ENCODE peak calls at places on chromosomes 4 and X, in eight cellular contexts. W, A, X, Y, J, O, N and I are unnamed samples.

GRCh38 chrX:134676440-134676839 is 18.2 kb upstream of the PLAC1 start:
- DNase-seq in J (no peak), X (no peak), O (no peak), A (no peak), N (no peak), W (peak; percentile 16), Y (peak; percentile 78), I (peak; percentile 73)

GRCh38 chr4:156976147-156976546 is 4.5 kb upstream of the PDGFC start:
- DNase-seq in X (no peak), N (no peak), O (no peak), Y (peak; percentile 53), A (no peak), J (no peak), W (no peak), I (peak; percentile 13)

GRCh38 chr4:75243570-75243969 is 270.6 kb downstream of the RCHY1 start:
- DNase-seq in A (no peak), J (no peak), X (no peak), N (no peak), W (peak; percentile 11), Y (no peak), O (no peak), I (no peak)

GRCh38 chr4:183571350-183572076 is 66.7 kb downstream of the ING2 start:
- DNase-seq in N (no peak), O (peak; percentile 37), A (no peak), Y (peak; percentile 15), X (no peak), W (peak; percentile 82), J (peak; percentile 27), I (no peak)

GRCh38 chr4:185921583-185922555 is 109.9 kb upstream of the SORBS2 start:
- DNase-seq in J (no peak), Y (no peak), N (no peak), A (no peak), O (no peak), X (no peak), W (peak; percentile 19), I (no peak)

GRCh38 chrX:73765776-73766465 is 202.9 kb downstream of the CHIC1 start:
- DNase-seq in X (peak; percentile 33), Y (no peak), A (peak; percentile 17), J (no peak), W (no peak), N (no peak), O (no peak), I (no peak)

GRCh38 chr4:108834787-108835384 is 72.0 kb upstream of the ETNPPL start:
- DNase-seq in O (peak; percentile 66), W (peak; percentile 53), N (peak; percentile 4), A (peak; percentile 62), J (peak; percentile 16), X (peak; percentile 48), Y (peak; percentile 55), I (no peak)

GRCh38 chr4:13543648-13544555 is at the start of gene NKX3-2:
- DNase-seq in O (peak; percentile 70), Y (peak; percentile 25), N (no peak), W (peak; percentile 56), X (no peak), A (no peak), J (peak; percentile 73), I (no peak)

GRCh38 chr4:173056708-173057107 is 111.9 kb upstream of the GALNT7 start:
- DNase-seq in X (no peak), W (no peak), O (no peak), J (no peak), N (no peak), A (no peak), Y (no peak), I (no peak)

GRCh38 chr4:155615054-155615887 is 51.4 kb upstream of the GUCY1A1 start:
- DNase-seq in A (no peak), X (no peak), O (no peak), N (no peak), J (no peak), Y (no peak), W (no peak), I (no peak)

GRCh38 chr4:155614111-155614762 is 52.4 kb upstream of the GUCY1A1 start:
- DNase-seq in J (no peak), A (no peak), W (no peak), O (no peak), N (no peak), Y (no peak), X (no peak), I (no peak)

GRCh38 chr4:155618183-155618838 is 48.3 kb upstream of the GUCY1A1 start:
- DNase-seq in A (no peak), O (no peak), X (no peak), J (no peak), Y (no peak), N (no peak), W (no peak), I (no peak)

GRCh38 chr4:155617312-155617711 is 49.3 kb upstream of the GUCY1A1 start:
- DNase-seq in J (no peak), A (no peak), Y (no peak), W (no peak), O (no peak), X (no peak), N (no peak), I (no peak)

DNA sequence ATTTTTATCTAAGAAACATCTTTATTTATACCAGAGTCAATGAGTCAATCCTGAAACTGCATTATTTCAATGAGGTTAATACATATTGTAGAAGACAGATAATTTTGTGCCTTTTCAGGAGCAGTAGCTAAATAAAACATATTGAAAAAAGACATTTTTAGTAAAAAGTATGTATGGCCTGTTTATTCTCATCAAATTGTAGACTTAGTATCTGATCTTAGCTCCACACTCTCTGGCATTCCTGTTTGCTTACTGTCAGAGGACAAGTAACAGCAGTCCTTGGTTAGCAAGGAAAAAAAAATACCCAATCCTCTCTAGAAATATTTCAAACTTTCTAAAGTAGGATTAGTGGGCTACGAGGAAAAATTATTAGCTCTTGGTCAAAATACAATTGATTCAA is 50.5 kb upstream of the GUCY1A1 start:
- DNase-seq in Y (no peak), O (no peak), X (no peak), J (no peak), A (no peak), N (no peak), W (no peak), I (no peak)
- H3K9me2 ChIP-seq in Y (no peaks in the 10 kb centered on the region), O (no peaks in the 10 kb centered on the region), X (no peaks in the 10 kb centered on the region), J (no peaks in the 10 kb centered on the region), A (no peaks in the 10 kb centered on the region), N (no peaks in the 10 kb centered on the region), W (no peaks in the 10 kb centered on the region), I (no peaks in the 10 kb centered on the region)

GRCh38 chrX:80806557-80806956 is 3.1 kb downstream of the BRWD3 start:
- DNase-seq in X (no peak), J (no peak), N (no peak), Y (no peak), O (no peak), A (no peak), W (no peak), I (no peak)
- H3K27ac ChIP-seq in X (peak overlapping the region; percentile 66), J (no peak overlapping the region), N (no peak overlapping the region), Y (no peak overlapping the region), O (no peak overlapping the region), A (no peak overlapping the region), W (no peak overlapping the region), I (no peak overlapping the region)

DNA sequence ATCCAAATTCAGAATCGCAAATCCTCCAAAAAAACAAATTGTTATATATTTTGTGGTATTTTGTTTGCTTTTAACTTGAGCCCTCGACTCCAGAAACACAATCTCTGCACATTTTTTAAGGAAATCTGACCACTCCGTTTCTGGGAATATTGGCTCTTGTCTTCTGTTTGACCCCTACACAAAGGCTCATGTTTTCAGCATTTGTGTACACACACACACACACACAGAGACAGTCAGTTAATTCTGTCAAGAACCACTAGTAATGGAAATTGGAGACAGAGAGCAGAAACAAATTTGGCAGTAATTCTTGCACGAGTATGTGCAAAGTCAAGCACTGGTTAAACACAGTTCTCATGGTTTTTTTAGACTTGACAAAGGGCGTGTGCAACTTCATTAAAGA is 115.4 kb downstream of the AFAP1 start:
- DNase-seq in N (no peak), W (no peak), J (no peak), Y (no peak), X (no peak), O (no peak), A (no peak), I (no peak)
- TF ChIP-seq CTCF in N (no peak), W (no peak), J (no peak), Y (no peak), X (no peak), O (no peak), A (no peak), I (no peak)

GRCh38 chrX:15167826-15168225 is 102.1 kb downstream of the ASB9 start:
- DNase-seq in W (no peak), A (no peak), N (no peak), Y (no peak), O (no peak), X (no peak), J (peak; percentile 19), I (no peak)

GRCh38 chrX:15163131-15163530 is 106.8 kb downstream of the ASB9 start:
- DNase-seq in A (no peak), Y (no peak), J (no peak), O (no peak), N (no peak), W (no peak), X (no peak), I (no peak)

GRCh38 chrX:15170927-15171326 is 99.0 kb downstream of the ASB9 start:
- DNase-seq in W (no peak), Y (no peak), J (no peak), O (no peak), X (no peak), N (no peak), A (no peak), I (no peak)

GRCh38 chrX:15160558-15160957 is 109.3 kb downstream of the ASB9 start:
- DNase-seq in A (no peak), W (no peak), N (no peak), O (no peak), X (no peak), J (no peak), Y (no peak), I (no peak)

DNA sequence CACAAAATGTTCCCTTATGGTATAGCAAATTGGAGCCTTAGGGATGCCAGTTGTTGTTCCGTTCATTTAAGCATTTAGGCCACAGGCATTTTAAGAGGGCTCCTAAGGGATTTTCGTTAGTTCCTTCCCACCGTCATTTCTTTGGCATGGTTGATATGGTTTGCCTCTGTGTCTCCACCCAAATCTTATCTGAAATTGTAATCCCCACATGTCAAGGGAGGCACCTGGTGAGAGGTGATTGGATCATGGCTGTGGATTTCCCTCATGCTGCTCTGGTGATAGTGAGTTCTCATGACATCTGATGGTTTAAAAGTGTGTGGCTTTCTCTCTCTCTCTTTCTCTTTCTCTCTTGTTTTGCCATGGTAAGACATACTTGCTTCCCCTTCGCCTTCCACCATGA is 104.1 kb downstream of the ASB9 start:
- DNase-seq in W (no peak), J (no peak), O (no peak), A (no peak), X (no peak), Y (no peak), N (no peak), I (no peak)
- H3K9me2 ChIP-seq in W (no peaks in the 10 kb centered on the region), J (no peaks in the 10 kb centered on the region), O (no peaks in the 10 kb centered on the region), A (no peaks in the 10 kb centered on the region), X (no peaks in the 10 kb centered on the region), Y (no peaks in the 10 kb centered on the region), N (no peaks in the 10 kb centered on the region), I (no peaks in the 10 kb centered on the region)

DNA sequence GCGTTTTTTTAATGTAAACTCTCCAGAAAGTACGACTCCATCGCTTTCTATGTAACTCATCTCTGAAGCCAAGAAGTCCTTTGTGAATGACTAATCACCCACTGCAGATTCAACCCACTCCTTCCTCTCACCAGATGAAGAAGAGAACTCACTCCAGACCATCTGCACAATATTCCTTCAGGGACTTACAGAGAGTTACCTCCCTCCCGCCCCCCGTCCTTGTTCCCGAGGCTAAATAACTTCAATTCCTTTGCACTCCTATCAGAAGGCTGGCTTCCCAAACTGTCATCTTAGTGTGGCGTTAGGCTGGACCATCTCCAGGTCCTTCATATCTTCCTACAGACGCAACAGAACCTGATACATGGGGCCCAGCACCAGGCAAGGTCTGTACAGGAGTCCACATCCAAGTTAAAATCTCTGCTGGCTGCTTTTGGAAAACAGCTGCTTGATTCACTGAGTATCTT is 82.4 kb downstream of the AFAP1 start:
- DNase-seq in Y (peak; percentile 75), J (no peak), X (no peak), O (no peak), W (no peak), N (no peak), A (no peak), I (peak; percentile 45)
- H3K27ac ChIP-seq in Y (peak overlapping the region; percentile 72), J (peak overlapping the region; percentile 96), X (no peak overlapping the region), O (no peak overlapping the region), W (peak overlapping the region; percentile 68), N (no peak overlapping the region), A (no peak overlapping the region), I (no peak overlapping the region)